ENCODE peak calls at places on chromosomes 12 and 14, in five cellular contexts. M is nephron progenitor cell, N is NCI-H510A treated with DMSO at 0.1 percent for 48 hours, R is non-pigmented ciliary epithelial cell, F is A549. P is an unnamed sample.

GRCh38 chr12:8771072-8771471 is 51.3 kb upstream of the A2ML1 start:
- DNase-seq in F (no peak), R (no peak), N (no peak), M (no peak), P (no peak)

GRCh38 chr12:77808534-77808933 is 22.2 kb upstream of the NAV3 start:
- DNase-seq in M (no peak), R (no peak), N (no peak), F (no peak), P (no peak)

GRCh38 chr12:58496411-58496810 is 423.9 kb downstream of the LRIG3 start:
- DNase-seq in M (no peak), N (peak), R (no peak), F (no peak), P (no peak)

GRCh38 chr14:24595046-24595808 is 14.3 kb downstream of the GZMH start:
- DNase-seq in M (no peak), F (no peak), R (no peak), N (no peak), P (no peak)

GRCh38 chr14:95464524-95464923 is 51.9 kb downstream of the SYNE3 start:
- DNase-seq in N (no peak), M (no peak), R (no peak), F (no peak), P (no peak)

GRCh38 chr12:51907864-51908425 is 641 bp downstream of the ACVRL1 start:
- DNase-seq in M (no peak), F (no peak), R (no peak), N (no peak), P (no peak)

GRCh38 chr12:71661977-71662522 is 1.6 kb downstream of the ZFC3H1 start:
- DNase-seq in N (no peak), R (no peak), M (no peak), F (no peak), P (no peak)

GRCh38 chr12:92208613-92209121 is 63.0 kb upstream of the BTG1 start:
- DNase-seq in R (peak), N (peak), M (no peak), F (peak), P (no peak)

GRCh38 chr12:111228916-111229666 is 139.8 kb downstream of the PHETA1 start:
- DNase-seq in M (no peak), R (no peak), N (no peak), F (no peak), P (no peak)

GRCh38 chr12:64990991-64991570 is 130.0 kb downstream of the WIF1 start:
- DNase-seq in R (no peak), F (no peak), N (no peak), M (no peak), P (no peak)

GRCh38 chr12:108381793-108382436 is 42.8 kb upstream of the CMKLR1 start:
- DNase-seq in R (no peak), F (no peak), M (peak), N (no peak), P (no peak)

GRCh38 chr14:77892381-77892871 is 92.5 kb downstream of the ADCK1 start:
- DNase-seq in R (peak), F (no peak), N (no peak), M (no peak), P (no peak)

GRCh38 chr14:63603749-63604277 is 37.9 kb downstream of the WDR89 start:
- DNase-seq in F (no peak), M (no peak), R (no peak), N (peak), P (no peak)

GRCh38 chr12:6095269-6095668 is 29.2 kb downstream of the VWF start:
- DNase-seq in F (no peak), N (no peak), R (no peak), M (no peak), P (no peak)

GRCh38 chr14:37179896-37180502 is 7.6 kb upstream of the SLC25A21 start:
- DNase-seq in F (no peak), M (no peak), R (no peak), N (no peak), P (no peak)

GRCh38 chr12:617304-617915 is 45.8 kb downstream of the NINJ2 start:
- DNase-seq in F (no peak), R (no peak), N (no peak), M (no peak), P (no peak)

GRCh38 chr12:114697741-114698565 is 14.0 kb upstream of the TBX3 start:
- DNase-seq in F (no peak), M (no peak), N (no peak), R (no peak), P (no peak)

GRCh38 chr12:117367006-117367638 is 5.7 kb upstream of the NOS1 start:
- DNase-seq in M (peak), F (peak), N (peak), R (peak), P (peak)

GRCh38 chr12:30853561-30854133 is 72.9 kb upstream of the TSPAN11 start:
- DNase-seq in M (no peak), N (no peak), F (no peak), R (no peak), P (no peak)

GRCh38 chr14:34199585-34199984 is 248.7 kb upstream of the EGLN3 start:
- DNase-seq in F (no peak), M (no peak), R (peak), N (no peak), P (no peak)

GRCh38 chr12:11649413-11650278 is at the start of gene ETV6:
- DNase-seq in F (peak), M (peak), R (no peak), N (peak), P (peak)

GRCh38 chr14:42023452-42023851 is 416.8 kb downstream of the LRFN5 start:
- DNase-seq in M (no peak), R (no peak), N (peak), F (no peak), P (no peak)

GRCh38 chr14:100025111-100025510 is 40.1 kb upstream of the EVL start:
- DNase-seq in M (no peak), R (no peak), N (no peak), F (peak), P (no peak)

GRCh38 chr12:107328442-107329133 is 235.2 kb upstream of the CRY1 start:
- DNase-seq in N (no peak), M (no peak), R (no peak), F (peak), P (no peak)

GRCh38 chr12:114938487-114939210 is 254.7 kb upstream of the TBX3 start:
- DNase-seq in M (peak), F (no peak), N (no peak), R (no peak), P (no peak)

GRCh38 chr14:74980398-74980745 is 22.3 kb upstream of the EIF2B2 start:
- DNase-seq in F (no peak), R (no peak), N (no peak), M (no peak), P (no peak)

GRCh38 chr12:97555547-97556200 is 93.1 kb downstream of the RMST start:
- DNase-seq in F (no peak), M (no peak), N (peak), R (no peak), P (no peak)

GRCh38 chr12:106369624-106370346 is 12.2 kb downstream of the POLR3B start:
- DNase-seq in M (no peak), R (peak), F (no peak), N (no peak), P (no peak)

GRCh38 chr12:67759829-67760228 is 111.3 kb downstream of the DYRK2 start:
- DNase-seq in M (no peak), F (no peak), R (no peak), N (no peak), P (no peak)

GRCh38 chr14:104370256-104370870 is 209.2 kb upstream of the C14orf180 start:
- DNase-seq in N (peak), R (no peak), M (peak), F (peak), P (peak)

GRCh38 chr14:53925201-53925766 is 31.3 kb downstream of the BMP4 start:
- DNase-seq in N (no peak), M (no peak), F (no peak), R (no peak), P (no peak)

GRCh38 chr12:46585854-46586621 is 213.5 kb upstream of the SLC38A2 start:
- DNase-seq in N (peak), M (peak), F (no peak), R (peak), P (no peak)

GRCh38 chr14:99752486-99753121 is 40.6 kb upstream of the EML1 start:
- DNase-seq in R (no peak), N (no peak), F (no peak), M (peak), P (no peak)

GRCh38 chr12:121578230-121579189 is 2.3 kb downstream of the KDM2B start:
- DNase-seq in F (no peak), N (no peak), R (no peak), M (peak), P (no peak)